ENCODE peak calls at places on chromosomes 13 and 19, in five cellular contexts. X, H, V, I and N are unnamed samples.

GRCh38 chr19:44848036-44848804 is 2.1 kb downstream of the NECTIN2 start:
- DNase-seq in H (no peak), V (no peak), I (peak), X (peak), N (peak)

GRCh38 chr13:44382635-44383145 is 9.1 kb downstream of the SERP2 start:
- DNase-seq in X (no peak), H (no peak), V (no peak), I (no peak), N (no peak)

GRCh38 chr13:80115616-80116015 is 225.3 kb downstream of the SPRY2 start:
- DNase-seq in I (no peak), H (no peak), X (no peak), V (no peak), N (no peak)

GRCh38 chr19:43574424-43575155 is 737 bp downstream of the XRCC1 start:
- DNase-seq in I (no peak), V (no peak), H (no peak), X (peak), N (no peak)

GRCh38 chr13:40175639-40176038 is 490.8 kb downstream of the FOXO1 start:
- DNase-seq in I (no peak), X (no peak), V (no peak), H (no peak), N (no peak)

GRCh38 chr19:52946322-52947310 is 16.1 kb downstream of the ZNF816 start:
- DNase-seq in H (no peak), I (no peak), X (peak), V (no peak), N (no peak)

GRCh38 chr13:49820591-49821215 is 28.2 kb upstream of the KPNA3 start:
- DNase-seq in V (no peak), I (no peak), H (no peak), X (no peak), N (no peak)

GRCh38 chr13:51534075-51534817 is 50.0 kb upstream of the WDFY2 start:
- DNase-seq in H (no peak), I (no peak), X (no peak), V (no peak), N (no peak)

GRCh38 chr19:39677931-39678889 is 22.5 kb downstream of the LGALS16 start:
- DNase-seq in H (no peak), X (peak), I (no peak), V (no peak), N (no peak)

GRCh38 chr13:34589581-34589980 is 352.5 kb upstream of the NBEA start:
- DNase-seq in X (no peak), H (no peak), I (no peak), V (no peak), N (no peak)

GRCh38 chr19:7658219-7658686 is 10.6 kb upstream of the RETN start:
- DNase-seq in X (no peak), V (no peak), I (no peak), H (peak), N (no peak)

GRCh38 chr13:44440046-44440608 is 66.5 kb downstream of the SERP2 start:
- DNase-seq in V (no peak), X (no peak), H (no peak), I (no peak), N (no peak)